ENCODE peak calls at places on chromosomes 12 and 14, in four cellular contexts. U is K562, C is A549, N is HepG2. S is an unnamed sample.

GRCh38 chr12:116366456-116366776 is 88.9 kb upstream of the MED13L start:
- DNase-seq in U (no peak), C (peak), N (no peak), S (no peak)

GRCh38 chr12:102067574-102068258 is 5.9 kb upstream of the WASHC3 start:
- DNase-seq in U (no peak), C (no peak), N (no peak), S (peak)

GRCh38 chr14:62289471-62289870 is 527.3 kb downstream of the SNAPC1 start:
- DNase-seq in U (no peak), C (no peak), N (no peak), S (peak)

GRCh38 chr14:68762944-68763831 is 29.7 kb downstream of the ZFP36L1 start:
- DNase-seq in U (peak), C (no peak), N (peak), S (peak)

GRCh38 chr14:51491776-51492175 is 159.9 kb upstream of the FRMD6 start:
- DNase-seq in U (no peak), C (no peak), N (no peak), S (no peak)

GRCh38 chr12:122753213-122753571 is 568 bp downstream of the DENR start:
- DNase-seq in U (no peak), C (no peak), N (no peak), S (no peak)

GRCh38 chr12:60231301-60231700 is 635.5 kb downstream of the SLC16A7 start:
- DNase-seq in U (no peak), C (no peak), N (no peak), S (no peak)

GRCh38 chr14:77184396-77185092 is 2.9 kb downstream of the TMEM63C start:
- DNase-seq in U (no peak), C (no peak), N (no peak), S (no peak)

GRCh38 chr12:104219908-104220404 is 4.4 kb downstream of the TXNRD1 start:
- DNase-seq in U (peak), C (peak), N (peak), S (peak)

GRCh38 chr12:24901975-24902461 is 46.9 kb downstream of the BCAT1 start:
- DNase-seq in U (no peak), C (no peak), N (no peak), S (no peak)

GRCh38 chr12:108193922-108194321 is 64.8 kb downstream of the WSCD2 start:
- DNase-seq in U (peak), C (peak), N (peak), S (peak)

GRCh38 chr12:97375310-97375709 is 87.3 kb upstream of the RMST start:
- DNase-seq in U (no peak), C (no peak), N (no peak), S (no peak)

GRCh38 chr12:19382111-19382526 is 57.2 kb upstream of the AEBP2 start:
- DNase-seq in U (no peak), C (peak), N (peak), S (peak)

GRCh38 chr14:75147423-75148071 is 20.7 kb upstream of the NEK9 start:
- DNase-seq in U (no peak), C (peak), N (peak), S (peak)
- TF ChIP-seq MAFK in U (no peak), C (no peak), N (no peak), S (no peak)

DNA sequence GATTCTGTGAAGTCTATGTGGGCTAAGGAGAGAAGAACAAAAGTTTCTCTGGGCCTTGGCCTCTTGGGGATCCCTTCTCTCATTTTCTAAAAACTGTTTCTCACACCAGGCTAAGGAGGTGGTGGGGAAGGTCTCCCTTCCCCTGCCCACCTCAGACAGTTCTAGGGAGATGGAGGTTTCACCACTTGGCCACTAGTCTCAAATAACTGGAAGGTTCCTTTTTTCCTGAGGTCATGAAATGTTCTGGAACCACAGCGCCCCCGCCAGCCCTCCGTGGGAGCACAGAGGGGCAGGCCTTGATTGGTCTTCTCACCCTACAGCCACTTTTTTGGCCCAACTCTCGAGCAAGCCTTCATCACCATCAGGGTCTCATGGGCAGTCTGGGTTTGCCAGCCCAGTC is 12.6 kb downstream of the C12orf43 start:
- DNase-seq in U (no peak), C (peak), N (peak), S (no peak)
- TF ChIP-seq MAZ in U (no peak), C (no peak), N (no peak), S (no peak)

GRCh38 chr12:57631566-57632368 is 1.2 kb downstream of the B4GALNT1 start:
- DNase-seq in U (no peak), C (no peak), N (no peak), S (no peak)

GRCh38 chr12:57630891-57631433 is 2.0 kb downstream of the B4GALNT1 start:
- DNase-seq in U (no peak), C (no peak), N (no peak), S (no peak)

GRCh38 chr12:57629897-57630471 is 3.0 kb downstream of the B4GALNT1 start:
- DNase-seq in U (no peak), C (no peak), N (no peak), S (no peak)

GRCh38 chr12:57632898-57633825 is at the start of gene B4GALNT1:
- DNase-seq in U (peak), C (peak), N (no peak), S (peak)

GRCh38 chr12:57632369-57632897 is 568 bp downstream of the B4GALNT1 start:
- DNase-seq in U (peak), C (peak), N (no peak), S (no peak)
- TF ChIP-seq MAFK in U (peak), C (peak), N (no peak), S (no peak)

DNA sequence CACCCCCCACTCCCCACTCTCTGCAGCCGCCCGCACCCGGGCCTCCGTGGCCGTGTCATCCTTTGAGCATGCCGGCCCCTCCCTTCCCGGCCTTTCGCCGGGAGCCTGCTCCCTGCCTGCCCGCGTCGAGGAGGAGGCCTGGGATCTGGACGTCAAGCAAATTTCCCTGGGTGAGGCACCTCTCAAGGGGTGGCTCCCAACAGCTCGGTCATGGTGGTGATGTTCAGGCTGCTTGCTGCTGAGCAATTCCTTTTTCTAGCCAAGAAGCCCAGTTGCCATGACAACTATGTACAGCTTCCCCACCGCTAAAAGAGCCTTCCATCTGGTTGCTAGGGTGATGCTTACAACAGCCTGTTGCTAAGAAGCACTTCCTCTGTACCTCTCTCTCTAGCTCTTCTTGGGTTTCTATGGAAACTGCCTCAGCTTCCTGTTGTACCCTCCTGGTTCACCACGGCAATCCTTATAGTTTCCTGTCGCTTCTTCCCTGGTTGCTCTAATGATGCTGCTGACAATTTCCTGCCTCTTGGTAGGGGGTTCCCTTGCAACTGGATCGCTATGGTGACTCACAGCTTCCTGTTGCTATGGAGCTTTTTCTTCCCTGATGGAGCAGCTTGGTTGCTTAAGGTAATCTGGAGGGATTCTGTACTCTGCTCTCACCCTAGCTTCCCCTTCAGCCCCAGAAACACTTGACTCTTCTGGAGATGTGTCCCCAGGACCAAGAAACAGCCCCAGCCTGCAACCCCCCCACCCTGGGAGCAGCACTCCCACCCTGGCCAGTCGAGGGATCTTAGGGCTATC is 11.0 kb downstream of the ZNF219 start:
- DNase-seq in U (no peak), C (peak), N (no peak), S (peak)
- TF ChIP-seq MAZ in U (no peak), C (no peak), N (no peak), S (peak)

GRCh38 chr14:54316652-54317051 is 80.2 kb upstream of the CDKN3 start:
- DNase-seq in U (no peak), C (no peak), N (no peak), S (no peak)

GRCh38 chr14:54325766-54326165 is 71.0 kb upstream of the CDKN3 start:
- DNase-seq in U (no peak), C (no peak), N (no peak), S (no peak)

GRCh38 chr14:54322668-54323380 is 74.0 kb upstream of the CDKN3 start:
- DNase-seq in U (no peak), C (no peak), N (no peak), S (no peak)

GRCh38 chr14:54317396-54317795 is 79.4 kb upstream of the CDKN3 start:
- DNase-seq in U (no peak), C (no peak), N (no peak), S (no peak)

GRCh38 chr14:54322241-54322640 is 74.6 kb upstream of the CDKN3 start:
- DNase-seq in U (no peak), C (no peak), N (no peak), S (no peak)
- TF ChIP-seq MAFK in U (no peak), C (no peak), N (no peak), S (no peak)